ENCODE peak calls at places on chromosomes 6 and 20, in seven cellular contexts. G is LoVo; Y is sciatic nerve; M is non-pigmented ciliary epithelial cell; I is CD4-positive, CD25-positive, alpha-beta regulatory T cell; H is activated CD4-positive, CD25-positive, alpha-beta regulatory T cell; F is AG08395. E is an unnamed sample.

GRCh38 chr6:1022719-1023118 is 289.2 kb upstream of the FOXQ1 start:
- DNase-seq in Y (no peak), G (no peak), I (no peak), F (no peak), H (no peak), M (no peak), E (no peak)

GRCh38 chr6:3612341-3613041 is 139.0 kb downstream of the PXDC1 start:
- DNase-seq in G (peak; percentile 85), F (peak; percentile 80), I (no peak), H (no peak), Y (no peak), M (peak; percentile 68), E (peak; percentile 93)

GRCh38 chr6:54876871-54877270 is 30.3 kb downstream of the FAM83B start:
- DNase-seq in F (no peak), G (no peak), H (no peak), Y (no peak), M (no peak), I (no peak), E (no peak)

GRCh38 chr6:16415677-16416076 is 177.3 kb downstream of the GMPR start:
- DNase-seq in G (no peak), F (no peak), M (no peak), H (no peak), I (no peak), Y (no peak), E (no peak)

GRCh38 chr6:117156701-117157100 is 108.7 kb upstream of the VGLL2 start:
- DNase-seq in I (no peak), G (no peak), H (no peak), Y (no peak), F (no peak), M (no peak), E (no peak)

GRCh38 chr6:11824986-11825385 is 46.4 kb upstream of the ADTRP start:
- DNase-seq in G (no peak), F (peak; percentile 52), Y (no peak), I (peak; percentile 16), M (no peak), H (no peak), E (no peak)

GRCh38 chr6:56772737-56773184 is 130.1 kb upstream of the DST start:
- DNase-seq in M (peak; percentile 78), F (peak; percentile 67), I (no peak), Y (no peak), H (no peak), G (peak; percentile 19), E (peak; percentile 53)

GRCh38 chr6:33173228-33174180 is 18.8 kb downstream of the COL11A2 start:
- DNase-seq in M (no peak), G (no peak), Y (no peak), I (no peak), F (no peak), H (no peak), E (no peak)

GRCh38 chr6:135576055-135576454 is 78.5 kb upstream of the AHI1 start:
- DNase-seq in F (peak; percentile 43), M (peak; percentile 20), G (no peak), Y (no peak), H (no peak), I (no peak), E (peak; percentile 37)

GRCh38 chr6:44388876-44389275 is 1.4 kb downstream of the CDC5L start:
- DNase-seq in F (no peak), I (no peak), H (no peak), Y (no peak), G (no peak), M (no peak), E (no peak)

GRCh38 chr20:23335521-23335920 is 15.1 kb upstream of the NXT1 start:
- DNase-seq in I (no peak), H (no peak), Y (no peak), M (no peak), F (no peak), G (no peak), E (no peak)

GRCh38 chr20:24763386-24764026 is 185.6 kb upstream of the CST7 start:
- DNase-seq in Y (no peak), F (no peak), I (no peak), H (no peak), M (no peak), G (no peak), E (no peak)

GRCh38 chr6:120526576-120526975 is 807.7 kb downstream of the TBC1D32 start:
- DNase-seq in G (no peak), I (no peak), M (no peak), H (no peak), Y (no peak), F (no peak), E (no peak)

GRCh38 chr6:4059115-4059777 is 19.7 kb downstream of the FAM217A start:
- DNase-seq in I (peak; percentile 80), M (peak; percentile 81), F (peak; percentile 88), G (no peak), Y (no peak), H (peak; percentile 24), E (peak; percentile 78)